ENCODE peak calls at places on chromosomes 12 and 14, in six cellular contexts. F, X, H, G, K and O are unnamed samples.

GRCh38 chr14:54691525-54692260 is 124.8 kb downstream of the SAMD4A start:
- DNase-seq in F (peak), X (peak), H (peak), G (peak), K (peak), O (peak)

GRCh38 chr12:75850751-75851462 is 180.7 kb downstream of the PHLDA1 start:
- DNase-seq in F (peak), X (no peak), H (no peak), G (no peak), K (no peak), O (no peak)

GRCh38 chr14:38143170-38143569 is 64.5 kb upstream of the SSTR1 start:
- DNase-seq in F (no peak), X (no peak), H (no peak), G (no peak), K (no peak), O (no peak)

GRCh38 chr12:85951823-85952222 is 77.7 kb downstream of the NTS start:
- DNase-seq in F (peak), X (no peak), H (no peak), G (peak), K (no peak), O (no peak)

GRCh38 chr12:1529228-1529861 is 65.0 kb downstream of the FBXL14 start:
- DNase-seq in F (no peak), X (no peak), H (no peak), G (no peak), K (no peak), O (no peak)

GRCh38 chr12:114779203-114779602 is 95.2 kb upstream of the TBX3 start:
- DNase-seq in F (no peak), X (no peak), H (no peak), G (no peak), K (no peak), O (no peak)

GRCh38 chr12:96136129-96136528 is 58.0 kb upstream of the ELK3 start:
- DNase-seq in F (peak), X (no peak), H (no peak), G (peak), K (no peak), O (no peak)

GRCh38 chr12:95096378-95096777 is 23.0 kb upstream of the NR2C1 start:
- DNase-seq in F (no peak), X (no peak), H (no peak), G (no peak), K (no peak), O (no peak)

GRCh38 chr14:90938615-90939014 is 121.8 kb downstream of the RPS6KA5 start:
- DNase-seq in F (no peak), X (no peak), H (no peak), G (no peak), K (no peak), O (no peak)

GRCh38 chr12:65121049-65121955 is at the start of gene WIF1:
- DNase-seq in F (no peak), X (no peak), H (peak), G (peak), K (peak), O (peak)

GRCh38 chr12:119994892-119995658 is 6.0 kb downstream of the BICDL1 start:
- DNase-seq in F (no peak), X (no peak), H (no peak), G (no peak), K (no peak), O (no peak)

GRCh38 chr12:65164244-65164643 is 5.1 kb upstream of the LEMD3 start:
- DNase-seq in F (no peak), X (no peak), H (no peak), G (no peak), K (no peak), O (no peak)